ENCODE peak calls at places on chromosomes 5 and 9, in five cellular contexts. U, G, J, A and M are unnamed samples.

GRCh38 chr9:100590481-100590880 is 12.6 kb downstream of the CAVIN4 start:
- DNase-seq in U (no peak), G (no peak), J (no peak), A (no peak), M (no peak)

GRCh38 chr9:108850293-108850897 is 5.4 kb downstream of the ACTL7B start:
- DNase-seq in U (no peak), G (no peak), J (no peak), A (no peak), M (no peak)

GRCh38 chr5:72472666-72473422 is 34.4 kb downstream of the ZNF366 start:
- DNase-seq in U (peak; percentile 49), G (no peak), J (no peak), A (no peak), M (no peak)

GRCh38 chr5:125874057-125874456 is 549.2 kb upstream of the GRAMD2B start:
- DNase-seq in U (no peak), G (no peak), J (no peak), A (no peak), M (no peak)

GRCh38 chr5:136132087-136132486 is 558 bp upstream of the SMAD5 start:
- DNase-seq in U (peak; percentile 20), G (no peak), J (no peak), A (peak; percentile 13), M (no peak)

GRCh38 chr9:111148994-111149759 is 110.9 kb upstream of the LPAR1 start:
- DNase-seq in U (no peak), G (no peak), J (no peak), A (peak; percentile 15), M (no peak)

GRCh38 chr9:89649045-89649691 is 44.4 kb downstream of the GADD45G start:
- DNase-seq in U (no peak), G (no peak), J (no peak), A (no peak), M (no peak)

GRCh38 chr9:17005085-17005484 is 129.8 kb upstream of the CNTLN start:
- DNase-seq in U (peak; percentile 6), G (peak; percentile 75), J (no peak), A (peak; percentile 25), M (no peak)

GRCh38 chr5:44542470-44542869 is 153.2 kb upstream of the FGF10 start:
- DNase-seq in U (no peak), G (no peak), J (no peak), A (no peak), M (no peak)

GRCh38 chr5:1724822-1725602 is 74.6 kb downstream of the MRPL36 start:
- DNase-seq in U (no peak), G (peak; percentile 64), J (no peak), A (no peak), M (no peak)

GRCh38 chr5:172043822-172044221 is 37.4 kb upstream of the FBXW11 start:
- DNase-seq in U (no peak), G (no peak), J (no peak), A (no peak), M (no peak)